ENCODE peak calls at places on chromosomes 16 and 17, in seven cellular contexts. F, Z, L, U, G, A and R are unnamed samples.

GRCh38 chr17:79150035-79150733 is 75.6 kb downstream of the ENGASE start:
- DNase-seq in F (no peak), Z (no peak), L (no peak), U (no peak), G (no peak), A (no peak), R (no peak)

GRCh38 chr16:10305912-10306311 is 79.9 kb upstream of the ATF7IP2 start:
- DNase-seq in F (no peak), Z (no peak), L (no peak), U (no peak), G (no peak), A (no peak), R (no peak)

GRCh38 chr17:6052926-6053325 is 17.3 kb upstream of the WSCD1 start:
- DNase-seq in F (no peak), Z (no peak), L (no peak), U (no peak), G (no peak), A (no peak), R (no peak)

GRCh38 chr17:77379065-77379428 is 238.3 kb downstream of the SEC14L1 start:
- DNase-seq in F (no peak), Z (no peak), L (no peak), U (no peak), G (no peak), A (no peak), R (no peak)

GRCh38 chr17:77572851-77573250 is 385.7 kb upstream of the TNRC6C start:
- DNase-seq in F (peak; percentile 32), Z (peak; percentile 61), L (no peak), U (no peak), G (no peak), A (no peak), R (peak; percentile 19)

GRCh38 chr17:62562656-62563055 is 64.8 kb upstream of the MRC2 start:
- DNase-seq in F (no peak), Z (no peak), L (no peak), U (no peak), G (no peak), A (no peak), R (no peak)

GRCh38 chr17:79305831-79306687 is 231.4 kb downstream of the ENGASE start:
- DNase-seq in F (no peak), Z (peak; percentile 80), L (no peak), U (no peak), G (peak; percentile 26), A (no peak), R (no peak)

GRCh38 chr17:33562792-33563191 is 269.7 kb upstream of the ASIC2 start:
- DNase-seq in F (no peak), Z (no peak), L (no peak), U (no peak), G (peak; percentile 14), A (no peak), R (no peak)

GRCh38 chr17:8681175-8681949 is 50.8 kb upstream of the MYH10 start:
- DNase-seq in F (no peak), Z (peak; percentile 82), L (no peak), U (no peak), G (no peak), A (no peak), R (no peak)

GRCh38 chr16:83835972-83836566 is 28.3 kb downstream of the HSBP1 start:
- DNase-seq in F (no peak), Z (no peak), L (no peak), U (no peak), G (no peak), A (no peak), R (no peak)

GRCh38 chr17:40191237-40192208 is 14.3 kb downstream of the RAPGEFL1 start:
- DNase-seq in F (peak; percentile 91), Z (peak; percentile 87), L (peak; percentile 62), U (no peak), G (peak; percentile 88), A (peak; percentile 28), R (peak; percentile 78)

GRCh38 chr16:754208-755097 is 6.1 kb upstream of the MSLN start:
- DNase-seq in F (no peak), Z (no peak), L (no peak), U (no peak), G (no peak), A (no peak), R (no peak)

GRCh38 chr17:44007346-44008204 is 3.2 kb downstream of the NAGS start:
- DNase-seq in F (no peak), Z (no peak), L (no peak), U (no peak), G (peak; percentile 7), A (no peak), R (peak; percentile 40)

GRCh38 chr16:66360624-66361324 is 5.7 kb upstream of the CDH5 start:
- DNase-seq in F (no peak), Z (no peak), L (no peak), U (no peak), G (no peak), A (no peak), R (no peak)

GRCh38 chr16:54879681-54880080 is 51.0 kb upstream of the IRX5 start:
- DNase-seq in F (no peak), Z (no peak), L (no peak), U (no peak), G (no peak), A (no peak), R (no peak)

GRCh38 chr17:77740481-77740880 is 218.0 kb upstream of the TNRC6C start:
- DNase-seq in F (peak; percentile 56), Z (peak; percentile 38), L (no peak), U (no peak), G (no peak), A (no peak), R (no peak)

GRCh38 chr17:59845595-59846390 is 47.0 kb downstream of the TUBD1 start:
- DNase-seq in F (no peak), Z (no peak), L (no peak), U (peak; percentile 84), G (peak; percentile 90), A (no peak), R (peak; percentile 66)

GRCh38 chr17:73093286-73093685 is 798 bp upstream of the SLC39A11 start:
- DNase-seq in F (no peak), Z (no peak), L (no peak), U (no peak), G (no peak), A (no peak), R (no peak)

GRCh38 chr17:47621293-47622178 is 28.2 kb upstream of the KPNB1 start:
- DNase-seq in F (no peak), Z (no peak), L (no peak), U (peak; percentile 70), G (peak; percentile 73), A (no peak), R (peak; percentile 42)
- H3K4me3 ChIP-seq in F (no peak overlapping the region), Z (no peak overlapping the region), L (no peak overlapping the region), U (no peak overlapping the region), G (no peak overlapping the region), A (no peak overlapping the region), R (no peak overlapping the region)

DNA sequence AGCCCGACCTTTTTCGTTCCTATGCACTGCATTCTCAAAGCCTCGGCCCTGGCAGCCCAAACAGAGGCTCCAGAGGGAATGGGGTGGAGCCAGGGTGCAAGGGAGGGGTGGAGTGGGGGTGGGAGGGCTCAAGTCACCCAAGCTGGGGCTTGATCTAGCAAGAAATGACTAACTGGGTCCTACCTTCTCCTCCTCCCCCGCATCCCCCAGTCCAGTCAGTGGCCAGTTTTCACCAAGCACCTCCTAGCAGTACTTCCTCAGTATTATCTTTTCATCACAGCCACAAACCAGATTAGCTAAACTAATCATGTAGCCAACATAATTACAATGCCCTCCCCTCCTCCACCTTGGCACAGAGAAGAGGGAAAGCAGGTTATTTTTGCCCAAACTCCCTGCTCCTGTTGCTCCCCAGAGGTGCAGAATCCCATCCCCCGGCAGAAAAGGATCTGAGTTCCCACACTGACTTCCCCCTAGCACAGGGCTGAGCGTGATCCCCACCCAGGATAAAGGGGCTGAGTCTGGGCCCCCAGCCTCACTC is 2.2 kb downstream of the JUP start:
- DNase-seq in F (no peak), Z (peak; percentile 74), L (no peak), U (peak; percentile 69), G (peak; percentile 38), A (no peak), R (no peak)
- H3K27ac ChIP-seq in F (peak overlapping the region; percentile 100), Z (peak overlapping the region; percentile 71), L (no peak overlapping the region), U (peak overlapping the region; percentile 98), G (peak overlapping the region; percentile 83), A (peak overlapping the region; percentile 99), R (peak overlapping the region; percentile 91)

DNA sequence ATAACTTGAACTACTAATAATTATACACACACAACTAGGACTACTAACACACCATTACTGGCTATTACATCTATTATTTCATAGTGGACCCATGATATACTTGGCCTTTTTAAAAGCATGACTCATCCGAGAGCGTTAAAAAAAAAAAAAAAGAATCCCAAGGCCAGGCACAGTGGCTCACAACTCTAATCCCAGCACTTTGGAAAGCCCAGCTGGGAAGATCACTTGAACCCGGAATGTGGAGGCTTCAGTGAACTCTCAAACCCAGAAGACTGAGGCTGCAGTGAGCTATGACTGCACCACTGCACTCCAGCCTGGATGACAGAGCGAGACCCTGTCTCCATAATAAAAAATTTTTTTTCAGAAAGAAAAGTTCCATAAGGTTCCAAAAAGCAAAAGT is 3.1 kb downstream of the GLG1 start:
- DNase-seq in F (no peak), Z (no peak), L (no peak), U (no peak), G (peak; percentile 41), A (no peak), R (no peak)
- H3K4me1 ChIP-seq in F (peaks cover 42% of the 10 kb centered on the region), Z (peaks cover 11% of the 10 kb centered on the region), L (peaks cover 49% of the 10 kb centered on the region), U (peaks cover 44% of the 10 kb centered on the region), G (peaks cover 7% of the 10 kb centered on the region), A (peaks cover 32% of the 10 kb centered on the region), R (peaks cover 28% of the 10 kb centered on the region)

DNA sequence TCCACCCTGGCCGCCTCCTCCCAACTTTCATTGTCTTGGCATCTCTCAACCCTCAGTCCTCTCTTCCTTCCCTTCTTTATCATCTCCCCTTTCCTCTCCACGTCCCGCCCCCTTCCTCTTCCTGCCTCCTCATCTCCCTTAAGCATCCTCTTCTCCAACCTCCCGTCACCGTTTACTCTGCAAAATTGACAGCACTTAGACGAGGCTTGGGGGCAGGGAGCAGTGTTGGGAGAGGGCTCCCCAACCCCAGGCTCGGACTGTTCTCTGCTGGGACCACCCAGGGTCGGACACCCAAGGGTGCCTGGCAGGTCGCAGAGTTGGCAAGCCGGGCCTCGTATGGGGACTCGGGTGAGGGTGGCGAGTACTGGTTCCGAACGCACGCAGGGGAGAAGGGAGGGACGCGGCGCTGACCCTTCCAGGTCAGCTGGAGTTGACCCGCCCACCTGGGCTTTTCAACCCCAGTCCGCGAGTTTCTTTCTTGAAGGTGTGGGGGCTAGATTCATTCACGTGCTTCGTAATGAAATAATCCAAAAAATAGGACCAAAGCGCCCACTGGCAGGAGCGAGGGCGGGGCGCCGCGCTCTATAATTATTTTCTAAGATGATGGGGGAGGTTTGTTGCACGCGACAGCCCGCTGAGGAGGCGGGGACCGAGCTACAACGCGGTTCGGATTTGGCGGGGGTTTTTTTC is 775 bp upstream of the PAGR1 start:
- DNase-seq in F (no peak), Z (peak; percentile 75), L (no peak), U (no peak), G (peak; percentile 17), A (no peak), R (no peak)
- H3K4me3 ChIP-seq in F (peak overlapping the region; percentile 76), Z (peak overlapping the region; percentile 62), L (peak overlapping the region; percentile 99), U (peak overlapping the region; percentile 83), G (peak overlapping the region; percentile 44), A (peak overlapping the region; percentile 79), R (peak overlapping the region; percentile 75)